ENCODE peak calls at places on chromosomes 1 and 21, in eight cellular contexts. One of them, this sample, is unnamed.

GRCh38 chr1:93707956-93708355 is 26.3 kb upstream of the BCAR3 start:
- DNase-seq in nucleus accumbens: no peak
- DNase-seq in bronchial epithelial cell: peak
- DNase-seq in epithelial cell of esophagus: peak
- DNase-seq in fibroblast of mammary gland: no peak
- DNase-seq in A549: no peak
- DNase-seq in stimulated activated CD8-positive, alpha-beta memory T cell treated with anti-CD3 and anti-CD28 coated beads, Interleukin-4, amount 100 ng/mL, for 1 hour: no peak
- DNase-seq in stimulated activated CD4-positive, alpha-beta T cell treated with anti-CD3 and anti-CD28 coated beads, Interleukin-4, amount 100 ng/mL, for 1 hour: peak
- DNase-seq in this sample: no peak

GRCh38 chr1:88549536-88549935 is 134.5 kb upstream of the PKN2 start:
- DNase-seq in stimulated activated CD8-positive, alpha-beta memory T cell treated with anti-CD3 and anti-CD28 coated beads, Interleukin-4, amount 100 ng/mL, for 1 hour: no peak
- DNase-seq in fibroblast of mammary gland: peak
- DNase-seq in epithelial cell of esophagus: peak
- DNase-seq in A549: no peak
- DNase-seq in stimulated activated CD4-positive, alpha-beta T cell treated with anti-CD3 and anti-CD28 coated beads, Interleukin-4, amount 100 ng/mL, for 1 hour: no peak
- DNase-seq in bronchial epithelial cell: peak
- DNase-seq in nucleus accumbens: no peak
- DNase-seq in this sample: no peak

GRCh38 chr1:30485072-30485471 is 238.3 kb downstream of the MATN1 start:
- DNase-seq in A549: no peak
- DNase-seq in stimulated activated CD4-positive, alpha-beta T cell treated with anti-CD3 and anti-CD28 coated beads, Interleukin-4, amount 100 ng/mL, for 1 hour: no peak
- DNase-seq in bronchial epithelial cell: no peak
- DNase-seq in fibroblast of mammary gland: no peak
- DNase-seq in epithelial cell of esophagus: no peak
- DNase-seq in stimulated activated CD8-positive, alpha-beta memory T cell treated with anti-CD3 and anti-CD28 coated beads, Interleukin-4, amount 100 ng/mL, for 1 hour: no peak
- DNase-seq in nucleus accumbens: no peak
- DNase-seq in this sample: no peak

GRCh38 chr1:173418107-173418985 is 58.8 kb upstream of the PRDX6 start:
- DNase-seq in epithelial cell of esophagus: peak
- DNase-seq in A549: no peak
- DNase-seq in nucleus accumbens: no peak
- DNase-seq in stimulated activated CD4-positive, alpha-beta T cell treated with anti-CD3 and anti-CD28 coated beads, Interleukin-4, amount 100 ng/mL, for 1 hour: no peak
- DNase-seq in fibroblast of mammary gland: peak
- DNase-seq in bronchial epithelial cell: no peak
- DNase-seq in stimulated activated CD8-positive, alpha-beta memory T cell treated with anti-CD3 and anti-CD28 coated beads, Interleukin-4, amount 100 ng/mL, for 1 hour: no peak
- DNase-seq in this sample: no peak

GRCh38 chr1:159170639-159171038 is 776 bp upstream of the CADM3 start:
- DNase-seq in fibroblast of mammary gland: peak
- DNase-seq in nucleus accumbens: no peak
- DNase-seq in stimulated activated CD4-positive, alpha-beta T cell treated with anti-CD3 and anti-CD28 coated beads, Interleukin-4, amount 100 ng/mL, for 1 hour: no peak
- DNase-seq in epithelial cell of esophagus: peak
- DNase-seq in A549: no peak
- DNase-seq in stimulated activated CD8-positive, alpha-beta memory T cell treated with anti-CD3 and anti-CD28 coated beads, Interleukin-4, amount 100 ng/mL, for 1 hour: no peak
- DNase-seq in bronchial epithelial cell: peak
- DNase-seq in this sample: no peak

GRCh38 chr1:59432531-59433439 is 135.9 kb downstream of the FGGY start:
- DNase-seq in bronchial epithelial cell: no peak
- DNase-seq in stimulated activated CD8-positive, alpha-beta memory T cell treated with anti-CD3 and anti-CD28 coated beads, Interleukin-4, amount 100 ng/mL, for 1 hour: no peak
- DNase-seq in A549: no peak
- DNase-seq in nucleus accumbens: no peak
- DNase-seq in stimulated activated CD4-positive, alpha-beta T cell treated with anti-CD3 and anti-CD28 coated beads, Interleukin-4, amount 100 ng/mL, for 1 hour: no peak
- DNase-seq in fibroblast of mammary gland: no peak
- DNase-seq in epithelial cell of esophagus: no peak
- DNase-seq in this sample: no peak

GRCh38 chr1:93615201-93616150 is 66.2 kb downstream of the BCAR3 start:
- DNase-seq in stimulated activated CD8-positive, alpha-beta memory T cell treated with anti-CD3 and anti-CD28 coated beads, Interleukin-4, amount 100 ng/mL, for 1 hour: no peak
- DNase-seq in A549: peak
- DNase-seq in nucleus accumbens: no peak
- DNase-seq in stimulated activated CD4-positive, alpha-beta T cell treated with anti-CD3 and anti-CD28 coated beads, Interleukin-4, amount 100 ng/mL, for 1 hour: peak
- DNase-seq in epithelial cell of esophagus: peak
- DNase-seq in fibroblast of mammary gland: peak
- DNase-seq in bronchial epithelial cell: peak
- DNase-seq in this sample: peak

GRCh38 chr1:35434703-35435102 is 122.5 kb downstream of the KIAA0319L start:
- DNase-seq in bronchial epithelial cell: no peak
- DNase-seq in A549: no peak
- DNase-seq in stimulated activated CD8-positive, alpha-beta memory T cell treated with anti-CD3 and anti-CD28 coated beads, Interleukin-4, amount 100 ng/mL, for 1 hour: no peak
- DNase-seq in epithelial cell of esophagus: no peak
- DNase-seq in nucleus accumbens: no peak
- DNase-seq in fibroblast of mammary gland: no peak
- DNase-seq in stimulated activated CD4-positive, alpha-beta T cell treated with anti-CD3 and anti-CD28 coated beads, Interleukin-4, amount 100 ng/mL, for 1 hour: no peak
- DNase-seq in this sample: no peak

GRCh38 chr1:183873642-183874041 is 68.7 kb downstream of the RGL1 start:
- DNase-seq in fibroblast of mammary gland: no peak
- DNase-seq in nucleus accumbens: no peak
- DNase-seq in stimulated activated CD4-positive, alpha-beta T cell treated with anti-CD3 and anti-CD28 coated beads, Interleukin-4, amount 100 ng/mL, for 1 hour: no peak
- DNase-seq in stimulated activated CD8-positive, alpha-beta memory T cell treated with anti-CD3 and anti-CD28 coated beads, Interleukin-4, amount 100 ng/mL, for 1 hour: no peak
- DNase-seq in bronchial epithelial cell: no peak
- DNase-seq in A549: no peak
- DNase-seq in epithelial cell of esophagus: no peak
- DNase-seq in this sample: no peak

GRCh38 chr1:15245593-15246325 is 1.3 kb upstream of the FHAD1 start:
- DNase-seq in epithelial cell of esophagus: peak
- DNase-seq in nucleus accumbens: no peak
- DNase-seq in stimulated activated CD8-positive, alpha-beta memory T cell treated with anti-CD3 and anti-CD28 coated beads, Interleukin-4, amount 100 ng/mL, for 1 hour: no peak
- DNase-seq in bronchial epithelial cell: peak
- DNase-seq in stimulated activated CD4-positive, alpha-beta T cell treated with anti-CD3 and anti-CD28 coated beads, Interleukin-4, amount 100 ng/mL, for 1 hour: no peak
- DNase-seq in A549: no peak
- DNase-seq in fibroblast of mammary gland: peak
- DNase-seq in this sample: no peak

GRCh38 chr1:1556505-1556904 is 16.1 kb upstream of the TMEM240 start:
- DNase-seq in bronchial epithelial cell: no peak
- DNase-seq in fibroblast of mammary gland: no peak
- DNase-seq in stimulated activated CD4-positive, alpha-beta T cell treated with anti-CD3 and anti-CD28 coated beads, Interleukin-4, amount 100 ng/mL, for 1 hour: no peak
- DNase-seq in nucleus accumbens: no peak
- DNase-seq in A549: no peak
- DNase-seq in stimulated activated CD8-positive, alpha-beta memory T cell treated with anti-CD3 and anti-CD28 coated beads, Interleukin-4, amount 100 ng/mL, for 1 hour: no peak
- DNase-seq in epithelial cell of esophagus: no peak
- DNase-seq in this sample: no peak

GRCh38 chr1:16392740-16393139 is 25.7 kb downstream of the SZRD1 start:
- DNase-seq in A549: no peak
- DNase-seq in epithelial cell of esophagus: no peak
- DNase-seq in stimulated activated CD4-positive, alpha-beta T cell treated with anti-CD3 and anti-CD28 coated beads, Interleukin-4, amount 100 ng/mL, for 1 hour: no peak
- DNase-seq in nucleus accumbens: no peak
- DNase-seq in bronchial epithelial cell: no peak
- DNase-seq in fibroblast of mammary gland: peak
- DNase-seq in stimulated activated CD8-positive, alpha-beta memory T cell treated with anti-CD3 and anti-CD28 coated beads, Interleukin-4, amount 100 ng/mL, for 1 hour: no peak
- DNase-seq in this sample: no peak

GRCh38 chr1:16391408-16391807 is 24.4 kb downstream of the SZRD1 start:
- DNase-seq in epithelial cell of esophagus: no peak
- DNase-seq in fibroblast of mammary gland: no peak
- DNase-seq in nucleus accumbens: no peak
- DNase-seq in A549: no peak
- DNase-seq in bronchial epithelial cell: no peak
- DNase-seq in stimulated activated CD4-positive, alpha-beta T cell treated with anti-CD3 and anti-CD28 coated beads, Interleukin-4, amount 100 ng/mL, for 1 hour: no peak
- DNase-seq in stimulated activated CD8-positive, alpha-beta memory T cell treated with anti-CD3 and anti-CD28 coated beads, Interleukin-4, amount 100 ng/mL, for 1 hour: no peak
- DNase-seq in this sample: no peak

GRCh38 chr1:211579434-211580302 is 707 bp upstream of the SLC30A1 start:
- DNase-seq in epithelial cell of esophagus: peak
- DNase-seq in stimulated activated CD4-positive, alpha-beta T cell treated with anti-CD3 and anti-CD28 coated beads, Interleukin-4, amount 100 ng/mL, for 1 hour: no peak
- DNase-seq in nucleus accumbens: peak
- DNase-seq in bronchial epithelial cell: no peak
- DNase-seq in A549: peak
- DNase-seq in fibroblast of mammary gland: no peak
- DNase-seq in stimulated activated CD8-positive, alpha-beta memory T cell treated with anti-CD3 and anti-CD28 coated beads, Interleukin-4, amount 100 ng/mL, for 1 hour: peak
- DNase-seq in this sample: no peak

GRCh38 chr1:45862008-45862407 is 58.6 kb downstream of the MAST2 start:
- DNase-seq in stimulated activated CD4-positive, alpha-beta T cell treated with anti-CD3 and anti-CD28 coated beads, Interleukin-4, amount 100 ng/mL, for 1 hour: no peak
- DNase-seq in nucleus accumbens: no peak
- DNase-seq in epithelial cell of esophagus: peak
- DNase-seq in stimulated activated CD8-positive, alpha-beta memory T cell treated with anti-CD3 and anti-CD28 coated beads, Interleukin-4, amount 100 ng/mL, for 1 hour: no peak
- DNase-seq in A549: no peak
- DNase-seq in fibroblast of mammary gland: no peak
- DNase-seq in bronchial epithelial cell: no peak
- DNase-seq in this sample: no peak

GRCh38 chr1:212597495-212597894 is 11.1 kb upstream of the ATF3 start:
- DNase-seq in A549: no peak
- DNase-seq in nucleus accumbens: no peak
- DNase-seq in fibroblast of mammary gland: no peak
- DNase-seq in stimulated activated CD8-positive, alpha-beta memory T cell treated with anti-CD3 and anti-CD28 coated beads, Interleukin-4, amount 100 ng/mL, for 1 hour: no peak
- DNase-seq in bronchial epithelial cell: peak
- DNase-seq in epithelial cell of esophagus: no peak
- DNase-seq in stimulated activated CD4-positive, alpha-beta T cell treated with anti-CD3 and anti-CD28 coated beads, Interleukin-4, amount 100 ng/mL, for 1 hour: no peak
- DNase-seq in this sample: no peak

GRCh38 chr1:41800237-41800902 is 118.4 kb downstream of the HIVEP3 start:
- DNase-seq in bronchial epithelial cell: no peak
- DNase-seq in A549: no peak
- DNase-seq in fibroblast of mammary gland: no peak
- DNase-seq in nucleus accumbens: no peak
- DNase-seq in stimulated activated CD8-positive, alpha-beta memory T cell treated with anti-CD3 and anti-CD28 coated beads, Interleukin-4, amount 100 ng/mL, for 1 hour: no peak
- DNase-seq in stimulated activated CD4-positive, alpha-beta T cell treated with anti-CD3 and anti-CD28 coated beads, Interleukin-4, amount 100 ng/mL, for 1 hour: no peak
- DNase-seq in epithelial cell of esophagus: no peak
- DNase-seq in this sample: no peak

GRCh38 chr1:59126361-59126760 is 170.5 kb upstream of the FGGY start:
- DNase-seq in fibroblast of mammary gland: peak
- DNase-seq in A549: no peak
- DNase-seq in epithelial cell of esophagus: no peak
- DNase-seq in bronchial epithelial cell: peak
- DNase-seq in stimulated activated CD4-positive, alpha-beta T cell treated with anti-CD3 and anti-CD28 coated beads, Interleukin-4, amount 100 ng/mL, for 1 hour: no peak
- DNase-seq in nucleus accumbens: no peak
- DNase-seq in stimulated activated CD8-positive, alpha-beta memory T cell treated with anti-CD3 and anti-CD28 coated beads, Interleukin-4, amount 100 ng/mL, for 1 hour: no peak
- DNase-seq in this sample: no peak

GRCh38 chr21:37877171-37877570 is 39.1 kb downstream of the KCNJ6 start:
- DNase-seq in A549: no peak
- DNase-seq in epithelial cell of esophagus: no peak
- DNase-seq in fibroblast of mammary gland: peak
- DNase-seq in stimulated activated CD8-positive, alpha-beta memory T cell treated with anti-CD3 and anti-CD28 coated beads, Interleukin-4, amount 100 ng/mL, for 1 hour: no peak
- DNase-seq in bronchial epithelial cell: no peak
- DNase-seq in stimulated activated CD4-positive, alpha-beta T cell treated with anti-CD3 and anti-CD28 coated beads, Interleukin-4, amount 100 ng/mL, for 1 hour: no peak
- DNase-seq in nucleus accumbens: no peak
- DNase-seq in this sample: no peak

GRCh38 chr1:185426761-185427698 is 110.0 kb upstream of the IVNS1ABP start:
- DNase-seq in epithelial cell of esophagus: no peak
- DNase-seq in bronchial epithelial cell: no peak
- DNase-seq in fibroblast of mammary gland: peak
- DNase-seq in A549: no peak
- DNase-seq in stimulated activated CD8-positive, alpha-beta memory T cell treated with anti-CD3 and anti-CD28 coated beads, Interleukin-4, amount 100 ng/mL, for 1 hour: no peak
- DNase-seq in stimulated activated CD4-positive, alpha-beta T cell treated with anti-CD3 and anti-CD28 coated beads, Interleukin-4, amount 100 ng/mL, for 1 hour: no peak
- DNase-seq in nucleus accumbens: no peak
- DNase-seq in this sample: no peak

GRCh38 chr1:113758631-113759340 is 500 bp downstream of the PHTF1 start:
- DNase-seq in fibroblast of mammary gland: peak
- DNase-seq in A549: peak
- DNase-seq in bronchial epithelial cell: peak
- DNase-seq in epithelial cell of esophagus: peak
- DNase-seq in stimulated activated CD4-positive, alpha-beta T cell treated with anti-CD3 and anti-CD28 coated beads, Interleukin-4, amount 100 ng/mL, for 1 hour: peak
- DNase-seq in stimulated activated CD8-positive, alpha-beta memory T cell treated with anti-CD3 and anti-CD28 coated beads, Interleukin-4, amount 100 ng/mL, for 1 hour: peak
- DNase-seq in nucleus accumbens: no peak
- DNase-seq in this sample: peak

GRCh38 chr1:36522461-36523229 is 39.9 kb upstream of the CSF3R start:
- DNase-seq in stimulated activated CD8-positive, alpha-beta memory T cell treated with anti-CD3 and anti-CD28 coated beads, Interleukin-4, amount 100 ng/mL, for 1 hour: no peak
- DNase-seq in stimulated activated CD4-positive, alpha-beta T cell treated with anti-CD3 and anti-CD28 coated beads, Interleukin-4, amount 100 ng/mL, for 1 hour: no peak
- DNase-seq in bronchial epithelial cell: no peak
- DNase-seq in fibroblast of mammary gland: no peak
- DNase-seq in A549: no peak
- DNase-seq in epithelial cell of esophagus: no peak
- DNase-seq in nucleus accumbens: no peak
- DNase-seq in this sample: peak

GRCh38 chr1:89518116-89518780 is 6.4 kb upstream of the LRRC8B start:
- DNase-seq in stimulated activated CD8-positive, alpha-beta memory T cell treated with anti-CD3 and anti-CD28 coated beads, Interleukin-4, amount 100 ng/mL, for 1 hour: no peak
- DNase-seq in nucleus accumbens: no peak
- DNase-seq in epithelial cell of esophagus: no peak
- DNase-seq in stimulated activated CD4-positive, alpha-beta T cell treated with anti-CD3 and anti-CD28 coated beads, Interleukin-4, amount 100 ng/mL, for 1 hour: no peak
- DNase-seq in A549: no peak
- DNase-seq in bronchial epithelial cell: no peak
- DNase-seq in fibroblast of mammary gland: peak
- DNase-seq in this sample: no peak

GRCh38 chr1:164659621-164660414 is 100.8 kb downstream of the PBX1 start:
- DNase-seq in A549: no peak
- DNase-seq in stimulated activated CD8-positive, alpha-beta memory T cell treated with anti-CD3 and anti-CD28 coated beads, Interleukin-4, amount 100 ng/mL, for 1 hour: no peak
- DNase-seq in nucleus accumbens: no peak
- DNase-seq in bronchial epithelial cell: peak
- DNase-seq in epithelial cell of esophagus: peak
- DNase-seq in stimulated activated CD4-positive, alpha-beta T cell treated with anti-CD3 and anti-CD28 coated beads, Interleukin-4, amount 100 ng/mL, for 1 hour: no peak
- DNase-seq in fibroblast of mammary gland: no peak
- DNase-seq in this sample: no peak

GRCh38 chr21:43935711-43936110 is 70.7 kb downstream of the AGPAT3 start:
- DNase-seq in nucleus accumbens: no peak
- DNase-seq in A549: no peak
- DNase-seq in epithelial cell of esophagus: no peak
- DNase-seq in bronchial epithelial cell: no peak
- DNase-seq in fibroblast of mammary gland: no peak
- DNase-seq in stimulated activated CD4-positive, alpha-beta T cell treated with anti-CD3 and anti-CD28 coated beads, Interleukin-4, amount 100 ng/mL, for 1 hour: no peak
- DNase-seq in stimulated activated CD8-positive, alpha-beta memory T cell treated with anti-CD3 and anti-CD28 coated beads, Interleukin-4, amount 100 ng/mL, for 1 hour: no peak
- DNase-seq in this sample: no peak

GRCh38 chr1:80363689-80364475 is 1357.4 kb upstream of the ADGRL4 start:
- DNase-seq in epithelial cell of esophagus: peak
- DNase-seq in nucleus accumbens: no peak
- DNase-seq in fibroblast of mammary gland: peak
- DNase-seq in stimulated activated CD8-positive, alpha-beta memory T cell treated with anti-CD3 and anti-CD28 coated beads, Interleukin-4, amount 100 ng/mL, for 1 hour: no peak
- DNase-seq in bronchial epithelial cell: peak
- DNase-seq in stimulated activated CD4-positive, alpha-beta T cell treated with anti-CD3 and anti-CD28 coated beads, Interleukin-4, amount 100 ng/mL, for 1 hour: no peak
- DNase-seq in A549: no peak
- DNase-seq in this sample: no peak

GRCh38 chr1:58813361-58813760 is 29.5 kb upstream of the JUN start:
- DNase-seq in epithelial cell of esophagus: no peak
- DNase-seq in nucleus accumbens: no peak
- DNase-seq in stimulated activated CD4-positive, alpha-beta T cell treated with anti-CD3 and anti-CD28 coated beads, Interleukin-4, amount 100 ng/mL, for 1 hour: no peak
- DNase-seq in A549: no peak
- DNase-seq in fibroblast of mammary gland: no peak
- DNase-seq in stimulated activated CD8-positive, alpha-beta memory T cell treated with anti-CD3 and anti-CD28 coated beads, Interleukin-4, amount 100 ng/mL, for 1 hour: no peak
- DNase-seq in bronchial epithelial cell: no peak
- DNase-seq in this sample: no peak

GRCh38 chr21:45539046-45539795 is 3.0 kb downstream of the SLC19A1 start:
- DNase-seq in nucleus accumbens: no peak
- DNase-seq in bronchial epithelial cell: no peak
- DNase-seq in A549: no peak
- DNase-seq in stimulated activated CD4-positive, alpha-beta T cell treated with anti-CD3 and anti-CD28 coated beads, Interleukin-4, amount 100 ng/mL, for 1 hour: no peak
- DNase-seq in epithelial cell of esophagus: no peak
- DNase-seq in stimulated activated CD8-positive, alpha-beta memory T cell treated with anti-CD3 and anti-CD28 coated beads, Interleukin-4, amount 100 ng/mL, for 1 hour: no peak
- DNase-seq in fibroblast of mammary gland: no peak
- DNase-seq in this sample: peak